ENCODE peak calls at places on chromosome X, in ten cellular contexts. E, R, J, Q, C, V, T, F, O and M are unnamed samples.

GRCh38 chrX:43467608-43468234 is 188.4 kb upstream of the MAOA start:
- DNase-seq in R (no peak), Q (no peak), J (no peak), V (no peak), C (no peak), O (no peak), E (no peak), T (no peak), F (no peak), M (no peak)

GRCh38 chrX:108219949-108220601 is 128.5 kb downstream of the ATG4A start:
- DNase-seq in V (no peak), E (no peak), Q (no peak), F (no peak), O (no peak), J (no peak), C (no peak), T (no peak), R (no peak), M (no peak)

GRCh38 chrX:55201930-55202579 is 18.1 kb upstream of the PAGE5 start:
- DNase-seq in O (no peak), F (no peak), R (peak), V (no peak), T (no peak), C (no peak), Q (peak), E (peak), J (peak), M (no peak)

GRCh38 chrX:25524150-25524549 is 508.4 kb upstream of the ARX start:
- DNase-seq in T (no peak), J (peak), F (no peak), C (no peak), O (no peak), V (no peak), R (peak), Q (peak), E (no peak), M (no peak)

GRCh38 chrX:45515262-45516215 is 314.9 kb upstream of the DIPK2B start:
- DNase-seq in R (peak), C (peak), Q (peak), J (peak), V (peak), E (peak), T (no peak), O (peak), F (peak), M (peak)

GRCh38 chrX:2370436-2370835 is 130.3 kb downstream of the DHRSX start:
- DNase-seq in O (no peak), F (no peak), E (no peak), V (no peak), R (peak), Q (peak), C (no peak), T (no peak), J (no peak), M (no peak)

GRCh38 chrX:29561417-29561816 is 653.9 kb upstream of the MAGEB2 start:
- DNase-seq in T (no peak), E (no peak), J (peak), R (peak), O (no peak), Q (peak), V (no peak), C (no peak), F (no peak), M (peak)

GRCh38 chrX:30308263-30309138 is 689 bp downstream of the NR0B1 start:
- DNase-seq in O (no peak), E (no peak), Q (no peak), F (peak), C (no peak), T (peak), V (no peak), J (no peak), R (peak), M (no peak)

GRCh38 chrX:108068121-108068520 is 23.2 kb downstream of the PSMD10 start:
- DNase-seq in J (no peak), V (no peak), E (no peak), T (no peak), O (no peak), R (no peak), Q (no peak), F (no peak), C (no peak), M (no peak)

GRCh38 chrX:43850612-43851011 is 31.6 kb downstream of the MAOB start:
- DNase-seq in V (no peak), O (no peak), F (no peak), Q (no peak), R (no peak), E (no peak), T (no peak), C (no peak), J (no peak), M (no peak)

GRCh38 chrX:123173833-123174232 is 10.2 kb upstream of the GRIA3 start:
- DNase-seq in Q (peak), T (no peak), J (no peak), R (no peak), V (no peak), O (no peak), F (no peak), C (no peak), E (no peak), M (no peak)

GRCh38 chrX:40878821-40879571 is 143.7 kb upstream of the MED14 start:
- DNase-seq in F (no peak), T (no peak), R (no peak), C (no peak), J (no peak), Q (no peak), O (no peak), V (no peak), E (no peak), M (peak)

GRCh38 chrX:26848511-26848910 is 614.6 kb downstream of the PPP4R3C start:
- DNase-seq in E (no peak), T (no peak), V (no peak), F (no peak), Q (peak), C (no peak), R (no peak), J (no peak), O (no peak), M (no peak)

GRCh38 chrX:23626651-23627050 is 40.6 kb upstream of the PRDX4 start:
- DNase-seq in F (no peak), E (no peak), R (no peak), J (no peak), C (no peak), Q (no peak), T (no peak), O (no peak), V (no peak), M (no peak)

GRCh38 chrX:443676-444210 is 57.0 kb upstream of the PPP2R3B start:
- DNase-seq in V (no peak), T (no peak), F (no peak), C (no peak), Q (no peak), R (no peak), J (no peak), O (no peak), E (no peak), M (no peak)

GRCh38 chrX:119015407-119016242 is 41.2 kb downstream of the LONRF3 start:
- DNase-seq in E (peak), C (peak), R (peak), F (peak), J (peak), T (no peak), O (peak), Q (peak), V (no peak), M (peak)

GRCh38 chrX:71992711-71993110 is 82.1 kb downstream of the NHSL2 start:
- DNase-seq in O (no peak), E (no peak), Q (no peak), R (no peak), J (no peak), F (no peak), V (no peak), T (no peak), C (no peak), M (no peak)

GRCh38 chrX:68432648-68433047 is 647 bp downstream of the OPHN1 start:
- DNase-seq in F (no peak), J (peak), Q (no peak), C (no peak), V (no peak), R (no peak), E (no peak), T (no peak), O (no peak), M (no peak)

GRCh38 chrX:153627675-153628111 is 19.3 kb upstream of the DUSP9 start:
- DNase-seq in Q (no peak), C (no peak), E (no peak), F (no peak), V (no peak), T (no peak), O (no peak), J (no peak), R (no peak), M (peak)

GRCh38 chrX:153631931-153632611 is 14.9 kb upstream of the DUSP9 start:
- DNase-seq in Q (no peak), T (no peak), E (no peak), C (no peak), V (no peak), R (no peak), F (no peak), J (no peak), O (no peak), M (no peak)

GRCh38 chrX:145803508-145803907 is 14.1 kb upstream of the SLITRK2 start:
- DNase-seq in Q (no peak), E (no peak), J (no peak), V (no peak), O (no peak), F (no peak), C (no peak), R (no peak), T (no peak), M (no peak)

GRCh38 chrX:12997898-12998687 is 23.2 kb downstream of the TMSB4X start:
- DNase-seq in J (no peak), F (no peak), V (no peak), R (no peak), O (no peak), C (no peak), Q (no peak), E (no peak), T (no peak), M (no peak)

GRCh38 chrX:15834827-15835595 is 19.6 kb downstream of the AP1S2 start:
- DNase-seq in V (no peak), C (no peak), O (no peak), F (no peak), R (no peak), T (no peak), J (no peak), Q (peak), E (no peak), M (peak)

DNA sequence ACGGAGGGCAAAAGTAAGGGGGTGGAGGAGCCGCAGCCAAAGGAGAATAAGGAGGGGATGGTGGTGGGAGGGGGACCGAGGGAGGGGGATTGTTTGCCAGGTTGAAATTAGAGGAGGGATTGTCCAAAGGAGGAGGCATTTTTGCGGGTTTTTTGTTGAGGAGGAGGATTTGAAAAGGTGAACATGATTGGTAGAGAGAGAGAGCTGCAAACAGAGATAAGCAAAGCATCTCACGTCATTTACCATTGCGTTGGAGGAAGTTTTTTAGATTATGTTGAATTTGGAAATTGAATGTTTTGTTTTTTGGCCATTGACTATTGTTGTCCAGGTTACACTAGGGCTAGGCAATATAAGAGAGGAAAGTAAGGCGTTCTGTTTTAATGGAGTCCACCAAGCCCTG is 54.5 kb upstream of the ABCB7 start:
- DNase-seq in O (no peak), V (no peak), F (no peak), C (no peak), R (no peak), J (no peak), Q (no peak), T (no peak), E (no peak), M (no peak)
- TF ChIP-seq CTCF in O (no peak), V (no peak), F (no peak), C (no peak), R (no peak), J (no peak), Q (no peak), T (no peak), E (no peak), M (no peak)

DNA sequence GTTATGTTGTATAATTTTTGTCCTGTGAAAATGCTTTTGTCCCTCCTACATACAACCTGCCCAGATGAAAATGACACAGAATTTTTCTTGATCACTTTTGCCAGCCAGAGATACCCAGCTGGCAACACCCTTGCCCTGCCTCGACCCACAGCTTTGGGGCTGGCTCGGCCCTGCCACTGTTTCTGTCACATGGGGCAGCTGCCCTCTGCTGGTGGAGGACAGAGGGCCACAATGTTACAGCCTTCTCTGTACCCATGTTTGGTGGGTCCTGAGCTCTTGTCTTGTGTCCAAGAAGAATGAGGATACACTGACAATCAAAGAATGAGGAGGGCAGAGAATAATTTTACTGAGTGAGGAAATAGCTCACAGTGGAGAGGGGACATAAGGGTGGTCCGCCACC is 31.1 kb downstream of the BMP15 start:
- DNase-seq in O (no peak), T (no peak), V (peak), J (peak), F (no peak), C (no peak), E (no peak), R (peak), Q (no peak), M (no peak)
- TF ChIP-seq CTCF in O (no peak), T (no peak), V (peak), J (peak), F (peak), C (peak), E (peak), R (peak), Q (peak), M (peak)

GRCh38 chrX:81564851-81565250 is 362.9 kb downstream of the SH3BGRL start:
- DNase-seq in Q (no peak), O (no peak), F (no peak), J (no peak), T (no peak), C (no peak), V (no peak), R (no peak), E (no peak), M (no peak)
- TF ChIP-seq CTCF in Q (no peak), O (no peak), F (no peak), J (no peak), T (no peak), C (no peak), V (no peak), R (no peak), E (no peak), M (no peak)

GRCh38 chrX:136475236-136475635 is 12.5 kb upstream of the BRS3 start:
- DNase-seq in T (no peak), Q (no peak), V (no peak), R (no peak), F (no peak), E (no peak), O (no peak), J (no peak), C (no peak), M (no peak)

GRCh38 chrX:136480383-136480782 is 7.4 kb upstream of the BRS3 start:
- DNase-seq in F (no peak), R (no peak), Q (no peak), O (no peak), C (no peak), J (no peak), T (no peak), V (no peak), E (no peak), M (no peak)

GRCh38 chrX:136476501-136476900 is 11.2 kb upstream of the BRS3 start:
- DNase-seq in F (no peak), V (no peak), J (no peak), R (no peak), C (no peak), O (no peak), T (no peak), Q (no peak), E (no peak), M (no peak)

GRCh38 chrX:136473663-136474062 is 14.1 kb upstream of the BRS3 start:
- DNase-seq in E (no peak), O (no peak), R (no peak), V (no peak), F (no peak), T (no peak), Q (no peak), J (no peak), C (no peak), M (no peak)

GRCh38 chrX:136477026-136477425 is 10.7 kb upstream of the BRS3 start:
- DNase-seq in O (no peak), F (no peak), J (peak), C (no peak), T (no peak), R (no peak), V (no peak), Q (no peak), E (no peak), M (peak)
- TF ChIP-seq CTCF in O (no peak), F (no peak), J (peak), C (no peak), T (no peak), R (no peak), V (no peak), Q (no peak), E (no peak), M (peak)

GRCh38 chrX:130108647-130109428 is 1.5 kb downstream of the ELF4 start:
- DNase-seq in Q (peak), F (peak), E (no peak), J (peak), C (no peak), V (peak), R (no peak), T (no peak), O (no peak), M (no peak)
- TF ChIP-seq CTCF in Q (peak), F (peak), E (no peak), J (no peak), C (peak), V (no peak), R (peak), T (no peak), O (no peak), M (no peak)

GRCh38 chrX:115017455-115017854 is at the start of gene IL13RA2:
- DNase-seq in E (no peak), O (no peak), C (no peak), T (no peak), Q (peak), R (no peak), J (no peak), F (no peak), V (no peak), M (no peak)
- TF ChIP-seq CTCF in E (no peak), O (no peak), C (no peak), T (no peak), Q (no peak), R (no peak), J (no peak), F (no peak), V (no peak), M (no peak)

GRCh38 chrX:135543924-135544323 is 23.5 kb downstream of the INTS6L start:
- DNase-seq in E (no peak), V (peak), Q (no peak), O (no peak), T (no peak), R (no peak), C (no peak), F (peak), J (no peak), M (no peak)
- TF ChIP-seq CTCF in E (no peak), V (no peak), Q (no peak), O (no peak), T (peak), R (peak), C (no peak), F (peak), J (no peak), M (no peak)

GRCh38 chrX:66022742-66023725 is 16.8 kb downstream of the VSIG4 start:
- DNase-seq in E (no peak), F (no peak), Q (peak), C (no peak), T (no peak), R (peak), V (no peak), J (no peak), O (no peak), M (no peak)
- TF ChIP-seq CTCF in E (peak), F (peak), Q (peak), C (no peak), T (no peak), R (peak), V (no peak), J (no peak), O (no peak), M (no peak)

GRCh38 chrX:19906293-19906692 is 18.9 kb upstream of the SH3KBP1 start:
- DNase-seq in Q (no peak), O (no peak), E (no peak), V (no peak), J (no peak), R (no peak), F (no peak), C (no peak), T (no peak), M (no peak)

GRCh38 chrX:19904778-19905367 is 17.5 kb upstream of the SH3KBP1 start:
- DNase-seq in C (no peak), T (no peak), R (peak), Q (peak), E (no peak), O (no peak), J (peak), V (no peak), F (peak), M (peak)

GRCh38 chrX:19909761-19910160 is 22.4 kb upstream of the SH3KBP1 start:
- DNase-seq in Q (no peak), T (no peak), C (no peak), E (no peak), J (no peak), O (no peak), F (no peak), V (no peak), R (no peak), M (no peak)

GRCh38 chrX:19911784-19912183 is 24.4 kb upstream of the SH3KBP1 start:
- DNase-seq in V (no peak), E (no peak), F (no peak), R (no peak), T (no peak), O (no peak), J (no peak), C (no peak), Q (no peak), M (no peak)

DNA sequence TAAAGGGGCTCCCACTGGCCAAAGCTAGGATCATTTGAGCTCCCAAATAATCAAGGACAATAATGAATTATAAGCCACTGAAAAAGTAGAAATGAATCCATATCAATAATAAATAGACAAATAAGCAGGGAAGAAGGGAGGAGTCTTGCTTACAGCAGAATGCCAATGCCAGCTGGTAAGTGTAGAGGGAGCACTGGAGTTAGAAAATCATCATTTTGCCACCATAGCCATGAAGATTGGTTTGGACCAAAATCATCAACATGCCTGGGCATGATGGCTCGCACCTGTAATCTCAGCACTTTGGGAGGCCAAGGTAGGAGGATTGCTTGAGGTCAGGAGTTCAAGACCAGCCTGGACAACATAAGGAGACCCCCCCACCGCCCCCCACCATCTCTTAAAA is 20.4 kb upstream of the SH3KBP1 start:
- DNase-seq in V (no peak), F (no peak), C (no peak), J (no peak), Q (no peak), E (no peak), T (no peak), R (no peak), O (no peak), M (no peak)
- TF ChIP-seq CTCF in V (no peak), F (no peak), C (no peak), J (peak), Q (peak), E (no peak), T (no peak), R (peak), O (no peak), M (no peak)